ENCODE peak calls at places on chromosomes 12 and 14, in five cellular contexts. D is neuronal stem cell, E is H9, Y is H1, M is mesenchymal stem cell. L is an unnamed sample.

GRCh38 chr14:85528080-85528881 is 1.7 kb upstream of the FLRT2 start:
- DNase-seq in D (peak), Y (no peak), M (peak), E (peak), L (no peak)

GRCh38 chr14:100453930-100454329 is 130.8 kb downstream of the SLC25A47 start:
- DNase-seq in M (no peak), D (no peak), E (no peak), Y (no peak), L (no peak)

GRCh38 chr14:78313499-78313898 is 143.3 kb downstream of the NRXN3 start:
- DNase-seq in M (no peak), Y (no peak), E (no peak), D (no peak), L (no peak)

GRCh38 chr12:124369055-124369900 is 74.4 kb downstream of the RFLNA start:
- DNase-seq in Y (no peak), E (no peak), M (peak), D (no peak), L (peak)

GRCh38 chr14:37973031-37973908 is 234.4 kb upstream of the SSTR1 start:
- DNase-seq in E (no peak), D (no peak), M (no peak), Y (no peak), L (no peak)

GRCh38 chr12:102302553-102302952 is 104.9 kb upstream of the PMCH start:
- DNase-seq in D (no peak), E (no peak), M (no peak), Y (no peak), L (no peak)

GRCh38 chr12:86134571-86134970 is 121.6 kb downstream of the MGAT4C start:
- DNase-seq in E (no peak), D (no peak), Y (no peak), M (peak), L (no peak)

GRCh38 chr12:82554529-82554928 is 132.2 kb upstream of the TMTC2 start:
- DNase-seq in E (no peak), M (no peak), Y (no peak), D (no peak), L (no peak)

GRCh38 chr14:75119056-75119455 is 7.8 kb downstream of the NEK9 start:
- DNase-seq in D (no peak), Y (no peak), M (peak), E (no peak), L (peak)

GRCh38 chr12:52870361-52871290 is 21.8 kb upstream of the KRT78 start:
- DNase-seq in Y (peak), D (peak), M (peak), E (peak), L (peak)

GRCh38 chr14:94601961-94602391 is 10.2 kb upstream of the SERPINA3 start:
- DNase-seq in M (peak), E (peak), Y (no peak), D (no peak), L (no peak)

GRCh38 chr14:61438860-61439765 is 117.7 kb downstream of the PRKCH start:
- DNase-seq in Y (no peak), E (peak), D (peak), M (peak), L (no peak)

GRCh38 chr12:13591488-13591887 is 389.9 kb downstream of the GRIN2B start:
- DNase-seq in E (no peak), D (no peak), M (no peak), Y (no peak), L (peak)

GRCh38 chr14:101127239-101127638 is 223.7 kb upstream of the RTL1 start:
- DNase-seq in Y (no peak), E (no peak), M (no peak), D (no peak), L (no peak)

GRCh38 chr12:53097207-53097563 is 282 bp upstream of the IGFBP6 start:
- DNase-seq in M (peak), Y (no peak), D (no peak), E (peak), L (no peak)

GRCh38 chr12:97640826-97641225 is 178.2 kb downstream of the RMST start:
- DNase-seq in M (peak), E (no peak), Y (no peak), D (no peak), L (no peak)

GRCh38 chr14:106506901-106507305 is 980.5 kb downstream of the TMEM121 start:
- DNase-seq in M (no peak), E (no peak), Y (no peak), D (no peak), L (no peak)

GRCh38 chr12:132476038-132476414 is 13.9 kb upstream of the FBRSL1 start:
- DNase-seq in Y (no peak), E (no peak), M (no peak), D (no peak), L (no peak)

GRCh38 chr14:29554335-29554734 is 373.3 kb downstream of the PRKD1 start:
- DNase-seq in M (no peak), D (no peak), E (no peak), Y (no peak), L (no peak)

GRCh38 chr14:81855007-81855406 is 321.4 kb upstream of the SEL1L start:
- DNase-seq in E (no peak), D (no peak), Y (no peak), M (no peak), L (no peak)

GRCh38 chr12:53427905-53428594 is 4.4 kb downstream of the AMHR2 start:
- DNase-seq in D (no peak), Y (no peak), E (no peak), M (peak), L (peak)

GRCh38 chr12:20366776-20367409 is 1.4 kb upstream of the PDE3A start:
- DNase-seq in Y (no peak), D (no peak), E (no peak), M (no peak), L (no peak)

GRCh38 chr12:96025518-96025917 is 9.9 kb downstream of the LTA4H start:
- DNase-seq in E (no peak), M (no peak), Y (no peak), D (no peak), L (no peak)

GRCh38 chr12:13095266-13095995 is 8.0 kb downstream of the GSG1 start:
- DNase-seq in M (no peak), D (no peak), Y (no peak), E (no peak), L (no peak)

GRCh38 chr14:72869407-72870329 is 24.2 kb downstream of the DPF3 start:
- DNase-seq in E (no peak), Y (no peak), D (no peak), M (no peak), L (no peak)

GRCh38 chr12:26346748-26347147 is 151.4 kb downstream of the SSPN start:
- DNase-seq in E (no peak), D (no peak), M (no peak), Y (no peak), L (no peak)

GRCh38 chr12:110656071-110656655 is 32.8 kb downstream of the HVCN1 start:
- DNase-seq in D (no peak), Y (no peak), M (no peak), E (no peak), L (no peak)

GRCh38 chr14:24959791-24960331 is 90.1 kb downstream of the STXBP6 start:
- DNase-seq in M (peak), E (no peak), Y (no peak), D (no peak), L (no peak)

GRCh38 chr14:96961895-96962294 is 164.7 kb downstream of the VRK1 start:
- DNase-seq in M (no peak), E (no peak), D (no peak), Y (no peak), L (no peak)

GRCh38 chr12:81257952-81258551 is 180.2 kb downstream of the ACSS3 start:
- DNase-seq in E (no peak), D (peak), M (peak), Y (no peak), L (no peak)

GRCh38 chr14:51653096-51653814 is 1.5 kb downstream of the FRMD6 start:
- DNase-seq in Y (no peak), E (no peak), M (peak), D (no peak), L (no peak)

GRCh38 chr12:58087428-58088117 is 146.2 kb downstream of the ATP23 start:
- DNase-seq in E (peak), M (no peak), D (no peak), Y (no peak), L (no peak)

GRCh38 chr14:60563113-60563512 is 54.2 kb downstream of the SIX6 start:
- DNase-seq in Y (no peak), D (no peak), E (no peak), M (no peak), L (no peak)

GRCh38 chr12:57454566-57455373 is at the start of gene INHBE:
- DNase-seq in E (peak), Y (peak), D (peak), M (peak), L (no peak)

DNA sequence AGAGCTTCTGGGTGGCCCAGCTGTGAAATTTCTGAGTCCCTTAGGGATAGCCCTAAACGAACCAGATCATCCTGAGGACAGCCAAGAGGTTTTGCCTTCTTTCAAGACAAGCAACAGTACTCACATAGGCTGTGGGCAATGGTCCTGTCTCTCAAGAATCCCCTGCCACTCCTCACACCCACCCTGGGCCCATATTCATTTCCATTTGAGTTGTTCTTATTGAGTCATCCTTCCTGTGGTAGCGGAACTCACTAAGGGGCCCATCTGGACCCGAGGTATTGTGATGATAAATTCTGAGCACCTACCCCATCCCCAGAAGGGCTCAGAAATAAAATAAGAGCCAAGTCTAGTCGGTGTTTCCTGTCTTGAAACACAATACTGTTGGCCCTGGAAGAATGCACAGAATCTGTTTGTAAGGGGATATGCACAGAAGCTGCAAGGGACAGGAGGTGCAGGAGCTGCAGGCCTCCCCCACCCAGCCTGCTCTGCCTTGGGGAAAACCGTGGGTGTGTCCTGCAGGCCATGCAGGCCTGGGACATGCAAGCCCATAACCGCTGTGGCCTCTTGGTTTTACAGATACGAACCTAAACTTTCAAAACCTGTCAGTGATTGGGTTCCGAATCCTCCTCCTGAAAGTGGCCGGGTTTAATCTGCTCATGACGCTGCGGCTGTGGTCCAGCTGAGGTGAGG is 38.9 kb downstream of the DAD1 start:
- DNase-seq in M (no peak), D (no peak), E (no peak), Y (no peak), L (no peak)
- H2BK12ac ChIP-seq in M (peak), D (peak), E (no peak), Y (peak), L (no peak)

GRCh38 chr14:104689620-104690265 is 325 bp downstream of the INF2 start:
- DNase-seq in Y (no peak), M (peak), E (no peak), D (no peak), L (no peak)

GRCh38 chr14:104690861-104691455 is 1.5 kb downstream of the INF2 start:
- DNase-seq in Y (no peak), E (no peak), M (no peak), D (no peak), L (peak)

GRCh38 chr14:104691546-104692260 is 2.3 kb downstream of the INF2 start:
- DNase-seq in D (no peak), M (no peak), E (no peak), Y (no peak), L (no peak)

GRCh38 chr14:104688755-104689619 is at the start of gene INF2:
- DNase-seq in Y (peak), E (peak), M (peak), D (peak), L (peak)

DNA sequence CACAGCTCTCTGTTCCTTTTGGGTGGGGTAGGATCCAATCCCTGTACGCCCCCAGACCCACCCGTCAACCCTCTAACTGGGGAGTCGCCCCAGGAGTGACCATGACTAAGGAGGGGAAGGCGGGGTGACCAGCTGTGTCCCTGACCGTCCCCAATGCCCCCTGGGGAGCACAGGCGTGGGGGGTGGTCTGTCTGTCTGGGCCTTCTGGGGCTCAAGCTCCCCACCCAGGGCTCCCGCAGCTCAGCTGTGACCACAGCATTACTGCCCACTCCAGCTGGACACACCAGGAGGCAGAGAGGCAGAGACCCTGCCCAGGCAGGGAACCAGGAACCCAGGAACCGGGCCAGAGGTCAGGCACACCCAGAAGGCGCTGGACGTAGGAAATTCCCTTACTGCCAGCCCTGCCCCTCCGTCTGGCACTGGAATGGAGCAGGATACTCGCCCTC is 871 bp downstream of the INF2 start:
- DNase-seq in M (no peak), Y (no peak), E (no peak), D (no peak), L (peak)
- H3K18ac ChIP-seq in M (peak), Y (peak), E (no peak), D (peak), L (peak)

DNA sequence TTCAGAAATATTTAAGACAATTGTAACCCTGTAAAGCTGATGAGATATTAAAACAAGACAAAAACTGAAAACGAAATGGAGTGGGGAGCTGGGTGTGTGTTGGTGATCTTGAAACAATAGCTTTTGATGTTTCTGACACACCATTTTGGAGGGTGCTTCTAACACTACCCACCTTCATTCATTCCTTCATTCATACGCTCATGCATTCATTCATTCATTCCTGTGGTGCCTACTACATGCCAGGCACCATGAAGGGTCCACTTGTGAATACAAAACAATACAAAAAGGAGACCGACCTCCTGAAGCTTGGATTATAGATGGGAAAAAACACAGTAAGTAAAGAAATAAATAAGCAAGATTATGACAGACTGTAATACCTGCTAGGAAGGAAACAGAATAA is 60.5 kb downstream of the FOXN3 start:
- DNase-seq in Y (no peak), D (no peak), M (no peak), E (no peak), L (no peak)
- H2BK12ac ChIP-seq in Y (no peak), D (no peak), M (no peak), E (no peak), L (no peak)

DNA sequence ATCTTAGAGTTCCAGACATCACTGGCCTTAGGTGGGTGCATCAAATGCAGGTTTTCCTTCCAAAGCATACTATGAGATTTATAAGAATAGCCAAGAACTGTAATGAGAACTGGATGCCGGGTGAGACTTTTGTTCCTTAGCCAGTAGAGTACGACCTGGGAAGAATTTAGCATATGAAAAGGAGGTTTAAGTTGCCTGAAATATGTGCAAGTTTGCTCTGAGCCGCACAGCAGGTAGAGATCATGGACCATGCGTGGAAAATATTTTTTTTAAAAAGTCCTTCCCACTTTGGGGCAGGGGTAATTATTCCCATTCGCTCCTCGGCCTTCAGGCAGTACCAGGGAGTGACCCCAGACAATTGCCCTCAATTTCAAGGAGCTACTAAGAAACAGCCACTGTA is 7.5 kb upstream of the PHC1 start:
- DNase-seq in Y (no peak), M (no peak), D (no peak), E (peak), L (no peak)
- H3K18ac ChIP-seq in Y (peak), M (no peak), D (no peak), E (peak), L (no peak)

GRCh38 chr14:41597647-41598046 is 9.0 kb upstream of the LRFN5 start:
- DNase-seq in M (no peak), E (peak), D (no peak), Y (peak), L (peak)
- H2BK12ac ChIP-seq in M (no peak), E (peak), D (no peak), Y (peak), L (no peak)

DNA sequence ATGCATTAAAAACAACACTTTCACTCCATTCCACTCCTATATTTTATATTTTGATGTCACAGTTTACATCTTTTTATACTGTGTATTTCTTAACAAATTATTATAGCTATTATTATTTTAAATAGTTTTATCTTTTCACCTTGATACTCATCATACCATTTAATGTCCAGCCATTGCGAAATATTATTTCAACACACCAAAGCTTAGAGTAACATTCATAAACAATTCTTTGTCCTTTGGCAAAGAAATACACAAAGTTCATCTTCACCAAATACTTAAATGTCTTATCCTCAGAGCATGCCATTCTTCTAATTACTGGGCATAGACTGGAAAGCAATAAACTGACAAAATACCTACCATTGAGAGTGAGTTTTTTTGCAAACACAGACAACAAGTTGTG is 1963.4 kb upstream of the FLRT2 start:
- DNase-seq in M (peak), D (no peak), E (no peak), Y (no peak), L (no peak)
- H3K18ac ChIP-seq in M (no peak), D (no peak), E (no peak), Y (no peak), L (no peak)

DNA sequence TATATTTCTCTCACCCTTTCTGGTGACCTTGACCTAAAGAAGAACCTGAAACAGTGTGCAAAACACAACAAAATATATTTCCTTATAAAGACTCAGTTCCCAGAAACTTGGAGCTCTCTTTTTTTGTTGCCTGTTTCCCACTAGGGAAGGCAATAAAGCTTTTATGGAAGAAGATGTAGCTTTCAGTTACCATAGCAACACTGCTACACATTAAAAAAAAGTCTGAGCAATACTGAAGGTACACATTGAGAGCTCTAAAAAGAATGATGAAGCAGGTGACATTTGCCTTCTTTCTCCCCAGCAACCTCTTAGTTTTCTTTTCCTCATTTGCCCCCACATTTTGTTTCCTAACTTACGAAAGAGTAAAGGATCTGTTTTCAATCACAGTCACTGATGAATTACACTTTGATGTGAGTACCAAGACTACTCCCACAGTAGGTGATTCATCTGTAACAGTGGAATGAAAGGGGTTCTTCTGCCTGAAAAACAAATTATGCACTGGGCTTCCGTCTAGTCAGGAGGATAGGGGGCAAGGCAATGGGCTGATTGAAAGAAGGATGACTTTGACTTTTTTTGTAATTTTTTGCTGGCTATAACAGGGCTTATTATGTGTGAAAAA is 1.1 kb upstream of the CATSPERB start:
- DNase-seq in Y (no peak), E (no peak), D (no peak), M (no peak), L (no peak)
- H2BK12ac ChIP-seq in Y (no peak), E (no peak), D (no peak), M (no peak), L (no peak)

GRCh38 chr12:113184098-113184899 is 979 bp downstream of the DDX54 start:
- DNase-seq in Y (no peak), D (no peak), M (no peak), E (no peak), L (peak)
- H3K18ac ChIP-seq in Y (no peak), D (no peak), M (no peak), E (no peak), L (peak)

GRCh38 chr12:48037267-48037915 is 33.1 kb upstream of the COL2A1 start:
- DNase-seq in Y (peak), M (peak), D (peak), E (peak), L (no peak)
- H2BK12ac ChIP-seq in Y (peak), M (no peak), D (peak), E (peak), L (peak)